ENCODE peak calls at places on chromosomes 5 and 9, in seven cellular contexts. One of them, this sample, is unnamed.

GRCh38 chr9:123049589-123050222 is 16.2 kb downstream of the GPR21 start:
- DNase-seq in HepG2: peak
- DNase-seq in HCT116: no peak
- DNase-seq in H1: no peak
- DNase-seq in K562: no peak
- DNase-seq in GM12878: no peak
- DNase-seq in SK-N-SH: no peak
- DNase-seq in this sample: peak

GRCh38 chr5:52560366-52560765 is 227.3 kb upstream of the ITGA1 start:
- DNase-seq in K562: no peak
- DNase-seq in SK-N-SH: peak
- DNase-seq in HCT116: peak
- DNase-seq in HepG2: no peak
- DNase-seq in GM12878: no peak
- DNase-seq in H1: no peak
- DNase-seq in this sample: no peak

GRCh38 chr9:133619791-133620190 is 10.6 kb upstream of the FAM163B start:
- DNase-seq in K562: no peak
- DNase-seq in GM12878: no peak
- DNase-seq in HepG2: no peak
- DNase-seq in H1: no peak
- DNase-seq in HCT116: no peak
- DNase-seq in SK-N-SH: no peak
- DNase-seq in this sample: peak

GRCh38 chr9:126661521-126662251 is 48.0 kb downstream of the LMX1B start:
- DNase-seq in GM12878: no peak
- DNase-seq in HepG2: peak
- DNase-seq in K562: no peak
- DNase-seq in SK-N-SH: no peak
- DNase-seq in HCT116: peak
- DNase-seq in H1: peak
- DNase-seq in this sample: peak

GRCh38 chr9:107740088-107740980 is 250.8 kb upstream of the KLF4 start:
- DNase-seq in GM12878: no peak
- DNase-seq in HepG2: no peak
- DNase-seq in K562: no peak
- DNase-seq in SK-N-SH: no peak
- DNase-seq in HCT116: no peak
- DNase-seq in H1: no peak
- DNase-seq in this sample: no peak

GRCh38 chr9:10566853-10567252 is 45.9 kb downstream of the PTPRD start:
- DNase-seq in SK-N-SH: no peak
- DNase-seq in K562: no peak
- DNase-seq in H1: no peak
- DNase-seq in GM12878: no peak
- DNase-seq in HCT116: no peak
- DNase-seq in HepG2: peak
- DNase-seq in this sample: no peak

GRCh38 chr9:74645007-74645639 is 148.0 kb downstream of the RORB start:
- DNase-seq in SK-N-SH: peak
- DNase-seq in GM12878: no peak
- DNase-seq in HCT116: peak
- DNase-seq in HepG2: peak
- DNase-seq in H1: no peak
- DNase-seq in K562: peak
- DNase-seq in this sample: no peak

GRCh38 chr9:138010274-138010800 is 132.8 kb downstream of the CACNA1B start:
- DNase-seq in HCT116: no peak
- DNase-seq in K562: no peak
- DNase-seq in GM12878: no peak
- DNase-seq in H1: no peak
- DNase-seq in SK-N-SH: no peak
- DNase-seq in HepG2: no peak
- DNase-seq in this sample: no peak

GRCh38 chr5:176578391-176578808 is 29.3 kb downstream of the CDHR2 start:
- DNase-seq in K562: peak
- DNase-seq in SK-N-SH: peak
- DNase-seq in H1: peak
- DNase-seq in HCT116: peak
- DNase-seq in HepG2: peak
- DNase-seq in GM12878: no peak
- DNase-seq in this sample: peak

GRCh38 chr9:3954950-3955670 is 344.8 kb downstream of the GLIS3 start:
- DNase-seq in HCT116: no peak
- DNase-seq in H1: no peak
- DNase-seq in K562: peak
- DNase-seq in GM12878: no peak
- DNase-seq in HepG2: no peak
- DNase-seq in SK-N-SH: no peak
- DNase-seq in this sample: no peak

GRCh38 chr5:59036274-59036961 is 453.5 kb downstream of the RAB3C start:
- DNase-seq in HCT116: peak
- DNase-seq in GM12878: no peak
- DNase-seq in SK-N-SH: no peak
- DNase-seq in HepG2: no peak
- DNase-seq in H1: no peak
- DNase-seq in K562: no peak
- DNase-seq in this sample: no peak

GRCh38 chr9:132699926-132700325 is 29.7 kb downstream of the GTF3C4 start:
- DNase-seq in HepG2: no peak
- DNase-seq in HCT116: no peak
- DNase-seq in H1: no peak
- DNase-seq in GM12878: no peak
- DNase-seq in K562: no peak
- DNase-seq in SK-N-SH: no peak
- DNase-seq in this sample: no peak

GRCh38 chr5:37248970-37249819 is at the start of gene CPLANE1:
- DNase-seq in GM12878: peak
- DNase-seq in SK-N-SH: peak
- DNase-seq in K562: no peak
- DNase-seq in H1: peak
- DNase-seq in HepG2: peak
- DNase-seq in HCT116: no peak
- DNase-seq in this sample: peak

GRCh38 chr9:124551472-124552339 is 44.5 kb upstream of the NR5A1 start:
- DNase-seq in HepG2: peak
- DNase-seq in HCT116: peak
- DNase-seq in H1: peak
- DNase-seq in K562: peak
- DNase-seq in SK-N-SH: peak
- DNase-seq in GM12878: peak
- DNase-seq in this sample: peak

GRCh38 chr9:98861881-98862501 is 54.5 kb downstream of the GALNT12 start:
- DNase-seq in K562: no peak
- DNase-seq in SK-N-SH: no peak
- DNase-seq in HepG2: no peak
- DNase-seq in GM12878: no peak
- DNase-seq in HCT116: no peak
- DNase-seq in H1: no peak
- DNase-seq in this sample: peak

GRCh38 chr5:91125916-91126315 is 257.2 kb downstream of the ARRDC3 start:
- DNase-seq in HepG2: no peak
- DNase-seq in K562: no peak
- DNase-seq in GM12878: no peak
- DNase-seq in HCT116: no peak
- DNase-seq in SK-N-SH: no peak
- DNase-seq in H1: no peak
- DNase-seq in this sample: no peak

GRCh38 chr5:33973271-33973670 is 11.2 kb downstream of the SLC45A2 start:
- DNase-seq in HCT116: no peak
- DNase-seq in SK-N-SH: no peak
- DNase-seq in GM12878: no peak
- DNase-seq in HepG2: no peak
- DNase-seq in K562: no peak
- DNase-seq in H1: no peak
- DNase-seq in this sample: no peak

DNA sequence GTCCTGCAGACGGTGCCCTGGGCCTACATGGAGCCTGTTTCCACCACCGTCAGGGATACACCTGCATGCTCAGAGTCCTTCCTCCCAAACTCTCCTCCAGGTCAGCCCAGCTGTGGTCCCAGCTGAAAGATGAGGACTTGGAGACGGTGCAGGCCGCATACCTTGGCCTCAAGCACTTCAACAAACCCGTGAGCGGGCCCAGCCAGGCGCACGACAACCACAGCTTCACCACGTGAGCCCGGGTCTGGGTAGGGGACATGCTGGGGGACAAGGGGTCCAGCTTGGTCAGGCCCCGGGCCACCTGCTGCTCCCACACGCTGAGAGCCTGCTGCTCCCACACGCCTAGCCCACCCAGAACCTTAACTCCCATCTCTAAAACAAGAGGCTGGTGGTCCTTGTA is 16.6 kb upstream of the CARD19 start:
- DNase-seq in H1: no peak
- DNase-seq in HepG2: no peak
- DNase-seq in HCT116: no peak
- DNase-seq in K562: no peak
- DNase-seq in SK-N-SH: no peak
- DNase-seq in GM12878: no peak
- DNase-seq in this sample: no peak
- TF ChIP-seq JUND in H1: no peak
- TF ChIP-seq JUND in HepG2: no peak
- TF ChIP-seq JUND in HCT116: no peak
- TF ChIP-seq JUND in K562: no peak
- TF ChIP-seq JUND in SK-N-SH: no peak
- TF ChIP-seq JUND in GM12878: no peak
- TF ChIP-seq JUND in this sample: no peak

GRCh38 chr5:179768326-179769085 is 25.3 kb upstream of the LTC4S start:
- DNase-seq in H1: no peak
- DNase-seq in HepG2: no peak
- DNase-seq in GM12878: no peak
- DNase-seq in SK-N-SH: peak
- DNase-seq in HCT116: no peak
- DNase-seq in K562: peak
- DNase-seq in this sample: no peak

GRCh38 chr5:179765400-179765799 is 28.4 kb upstream of the LTC4S start:
- DNase-seq in GM12878: no peak
- DNase-seq in K562: peak
- DNase-seq in HepG2: no peak
- DNase-seq in SK-N-SH: peak
- DNase-seq in H1: no peak
- DNase-seq in HCT116: no peak
- DNase-seq in this sample: no peak

GRCh38 chr5:179763215-179763945 is 30.4 kb upstream of the LTC4S start:
- DNase-seq in HepG2: peak
- DNase-seq in HCT116: peak
- DNase-seq in SK-N-SH: peak
- DNase-seq in H1: no peak
- DNase-seq in K562: peak
- DNase-seq in GM12878: no peak
- DNase-seq in this sample: peak

GRCh38 chr5:179766726-179767455 is 26.9 kb upstream of the LTC4S start:
- DNase-seq in GM12878: no peak
- DNase-seq in SK-N-SH: no peak
- DNase-seq in HCT116: no peak
- DNase-seq in K562: no peak
- DNase-seq in HepG2: no peak
- DNase-seq in H1: no peak
- DNase-seq in this sample: no peak

DNA sequence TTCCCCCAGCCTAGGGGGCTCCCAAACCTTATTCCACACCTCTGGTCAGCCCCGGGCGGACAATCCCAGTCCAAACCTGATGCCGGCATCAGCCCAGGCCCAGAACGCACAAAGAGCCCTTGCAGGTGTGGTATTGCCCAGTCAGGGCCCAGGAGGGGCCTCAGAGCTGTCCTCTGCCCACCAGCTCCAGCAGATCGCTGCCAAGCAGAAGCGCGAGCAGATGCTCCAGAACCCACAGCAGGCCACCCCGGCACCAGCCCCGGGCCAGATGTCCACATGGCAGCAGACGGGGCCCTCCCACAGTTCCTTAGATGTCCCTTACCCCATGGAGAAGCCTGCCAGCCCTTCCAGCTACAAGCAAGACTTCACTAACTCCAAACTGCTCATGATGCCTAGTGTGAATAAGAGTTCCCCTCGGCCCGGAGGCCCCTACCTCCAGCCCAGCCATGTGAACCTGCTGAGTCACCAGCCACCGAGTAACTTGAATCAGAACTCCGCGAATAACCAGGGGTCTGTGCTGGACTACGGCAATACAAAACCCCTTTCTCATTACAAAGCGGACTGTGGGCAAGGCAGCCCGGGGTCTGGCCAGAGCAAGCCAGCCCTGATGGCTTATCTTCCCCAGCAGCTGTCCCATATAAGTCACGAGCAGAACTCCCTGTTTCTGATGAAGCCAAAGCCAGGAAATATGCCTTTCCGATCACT is 27.6 kb upstream of the LTC4S start:
- DNase-seq in GM12878: no peak
- DNase-seq in HCT116: no peak
- DNase-seq in H1: no peak
- DNase-seq in SK-N-SH: peak
- DNase-seq in HepG2: no peak
- DNase-seq in K562: peak
- DNase-seq in this sample: no peak
- TF ChIP-seq JUND in GM12878: no peak
- TF ChIP-seq JUND in HCT116: no peak
- TF ChIP-seq JUND in H1: no peak
- TF ChIP-seq JUND in SK-N-SH: no peak
- TF ChIP-seq JUND in HepG2: no peak
- TF ChIP-seq JUND in K562: no peak
- TF ChIP-seq JUND in this sample: no peak

GRCh38 chr5:67341478-67341877 is 144.9 kb upstream of the CD180 start:
- DNase-seq in HCT116: no peak
- DNase-seq in HepG2: no peak
- DNase-seq in H1: no peak
- DNase-seq in SK-N-SH: peak
- DNase-seq in K562: no peak
- DNase-seq in GM12878: no peak
- DNase-seq in this sample: no peak
- TF ChIP-seq JUND in HCT116: no peak
- TF ChIP-seq JUND in HepG2: no peak
- TF ChIP-seq JUND in H1: no peak
- TF ChIP-seq JUND in SK-N-SH: no peak
- TF ChIP-seq JUND in K562: no peak
- TF ChIP-seq JUND in GM12878: no peak
- TF ChIP-seq JUND in this sample: no peak

GRCh38 chr5:140855772-140856674 is at the start of gene PCDHA10:
- DNase-seq in HCT116: peak
- DNase-seq in K562: no peak
- DNase-seq in SK-N-SH: no peak
- DNase-seq in HepG2: peak
- DNase-seq in GM12878: no peak
- DNase-seq in H1: no peak
- DNase-seq in this sample: no peak
- TF ChIP-seq JUND in HCT116: no peak
- TF ChIP-seq JUND in K562: no peak
- TF ChIP-seq JUND in SK-N-SH: no peak
- TF ChIP-seq JUND in HepG2: no peak
- TF ChIP-seq JUND in GM12878: no peak
- TF ChIP-seq JUND in H1: no peak
- TF ChIP-seq JUND in this sample: no peak

GRCh38 chr5:173412566-173412965 is 84.4 kb upstream of the STC2 start:
- DNase-seq in HepG2: no peak
- DNase-seq in H1: no peak
- DNase-seq in SK-N-SH: no peak
- DNase-seq in GM12878: no peak
- DNase-seq in HCT116: no peak
- DNase-seq in K562: no peak
- DNase-seq in this sample: peak
- TF ChIP-seq JUND in HepG2: no peak
- TF ChIP-seq JUND in H1: no peak
- TF ChIP-seq JUND in SK-N-SH: no peak
- TF ChIP-seq JUND in GM12878: no peak
- TF ChIP-seq JUND in HCT116: no peak
- TF ChIP-seq JUND in K562: no peak
- TF ChIP-seq JUND in this sample: no peak